ENCODE peak calls at places on chromosomes 13 and 19, in five cellular contexts. P is amniotic epithelial cell, M is iris pigment epithelial cell, T is pulmonary artery endothelial cell, R is NCI-H524. U is an unnamed sample.
A peak's percentile ranks its signal among the peaks of the same experiment; 100 is the strongest.

GRCh38 chr19:2331601-2332246 is 3.2 kb downstream of the SPPL2B start:
- DNase-seq in P (no peak), M (no peak), T (no peak), R (no peak), U (no peak)

GRCh38 chr13:21738636-21739035 is 67.8 kb downstream of the FGF9 start:
- DNase-seq in P (no peak), M (no peak), T (no peak), R (no peak), U (no peak)

GRCh38 chr19:10776900-10777650 is 58.9 kb downstream of the TMED1 start:
- DNase-seq in P (no peak), M (no peak), T (no peak), R (no peak), U (no peak)

GRCh38 chr19:39499082-39499642 is 415 bp downstream of the DLL3 start:
- DNase-seq in P (no peak), M (peak; percentile 23), T (no peak), R (peak; percentile 68), U (no peak)

GRCh38 chr13:110323172-110323851 is 16.2 kb downstream of the COL4A2 start:
- DNase-seq in P (peak; percentile 86), M (peak; percentile 80), T (no peak), R (peak; percentile 2), U (no peak)

GRCh38 chr19:883661-884211 is 9.3 kb downstream of the MED16 start:
- DNase-seq in P (no peak), M (no peak), T (no peak), R (peak; percentile 78), U (no peak)

GRCh38 chr13:96020155-96020575 is 33.0 kb downstream of the UGGT2 start:
- DNase-seq in P (peak; percentile 71), M (peak; percentile 82), T (peak; percentile 44), R (peak; percentile 78), U (peak; percentile 18)

GRCh38 chr13:49499889-49500660 is 4.3 kb downstream of the PHF11 start:
- DNase-seq in P (peak; percentile 92), M (peak; percentile 93), T (no peak), R (no peak), U (no peak)

GRCh38 chr19:13748169-13748884 is 16.0 kb upstream of the MRI1 start:
- DNase-seq in P (peak; percentile 35), M (peak; percentile 67), T (no peak), R (no peak), U (no peak)

GRCh38 chr19:44003461-44004134 is 841 bp downstream of the ZNF230 start:
- DNase-seq in P (no peak), M (peak; percentile 22), T (no peak), R (peak; percentile 7), U (no peak)

GRCh38 chr13:43815204-43815603 is 28.4 kb upstream of the ENOX1 start:
- DNase-seq in P (peak; percentile 96), M (peak; percentile 71), T (peak; percentile 53), R (no peak), U (no peak)

GRCh38 chr13:39835253-39835652 is 179.8 kb downstream of the COG6 start:
- DNase-seq in P (no peak), M (peak; percentile 15), T (no peak), R (no peak), U (no peak)

GRCh38 chr13:95155504-95155903 is 145.7 kb downstream of the ABCC4 start:
- DNase-seq in P (no peak), M (no peak), T (no peak), R (no peak), U (no peak)

GRCh38 chr13:23751195-23751594 is 138.0 kb downstream of the MIPEP start:
- DNase-seq in P (peak; percentile 42), M (peak; percentile 65), T (no peak), R (no peak), U (no peak)

GRCh38 chr19:6616011-6616410 is 25.1 kb upstream of the CD70 start:
- DNase-seq in P (no peak), M (peak; percentile 47), T (no peak), R (no peak), U (no peak)

GRCh38 chr19:28297036-28297435 is 915.9 kb downstream of the UQCRFS1 start:
- DNase-seq in P (no peak), M (no peak), T (no peak), R (no peak), U (no peak)

GRCh38 chr13:48985751-48986150 is 10.0 kb downstream of the FNDC3A start:
- DNase-seq in P (peak; percentile 5), M (no peak), T (no peak), R (no peak), U (no peak)

GRCh38 chr19:50300051-50300450 is 29.1 kb downstream of the KCNC3 start:
- DNase-seq in P (no peak), M (peak; percentile 43), T (no peak), R (no peak), U (no peak)

GRCh38 chr19:18119243-18120105 is 21.9 kb downstream of the MAST3 start:
- DNase-seq in P (no peak), M (no peak), T (no peak), R (no peak), U (no peak)

GRCh38 chr19:45793178-45793564 is 526 bp upstream of the DMWD start:
- DNase-seq in P (no peak), M (no peak), T (no peak), R (no peak), U (no peak)

GRCh38 chr19:46813570-46814358 is 25.4 kb upstream of the SLC1A5 start:
- DNase-seq in P (peak; percentile 53), M (peak; percentile 70), T (peak; percentile 53), R (no peak), U (no peak)

GRCh38 chr19:7252364-7252763 is 41.9 kb downstream of the INSR start:
- DNase-seq in P (no peak), M (no peak), T (no peak), R (no peak), U (no peak)

GRCh38 chr13:57633950-57634828 is 2.6 kb downstream of the PCDH17 start:
- DNase-seq in P (no peak), M (no peak), T (no peak), R (peak; percentile 20), U (no peak)

GRCh38 chr19:48587387-48587786 is 19.2 kb upstream of the SPACA4 start:
- DNase-seq in P (no peak), M (no peak), T (no peak), R (no peak), U (no peak)